ENCODE peak calls at places on chromosomes 2 and 18, in eight cellular contexts. J, H, R, K, Q, C, L and P are unnamed samples.

GRCh38 chr2:144553379-144553778 is 33.5 kb upstream of the ZEB2 start:
- DNase-seq in C (no peak), L (peak; percentile 82), J (no peak), R (no peak), Q (no peak), K (peak; percentile 87), H (peak; percentile 80), P (peak; percentile 77)

GRCh38 chr2:62934501-62934900 is 116.1 kb upstream of the OTX1 start:
- DNase-seq in Q (peak; percentile 16), C (no peak), J (no peak), H (peak; percentile 17), L (peak; percentile 28), R (no peak), K (peak; percentile 19), P (peak; percentile 7)

GRCh38 chr2:170822292-170822884 is 5.7 kb downstream of the GAD1 start:
- DNase-seq in L (no peak), J (no peak), C (no peak), H (no peak), K (no peak), Q (peak; percentile 62), R (no peak), P (no peak)

GRCh38 chr2:226450141-226450540 is 349.5 kb downstream of the IRS1 start:
- DNase-seq in L (peak; percentile 59), H (no peak), K (peak; percentile 35), R (no peak), Q (no peak), C (no peak), J (no peak), P (no peak)

GRCh38 chr2:3282056-3282998 is 95.3 kb downstream of the EIPR1 start:
- DNase-seq in R (peak; percentile 10), K (peak; percentile 13), C (no peak), L (no peak), Q (no peak), J (peak; percentile 31), H (peak; percentile 12), P (peak; percentile 24)

GRCh38 chr2:241364781-241365180 is 8.7 kb downstream of the FARP2 start:
- DNase-seq in C (no peak), R (no peak), J (no peak), H (no peak), L (no peak), Q (no peak), K (no peak), P (no peak)

GRCh38 chr2:35871672-35872071 is 483.9 kb upstream of the CRIM1 start:
- DNase-seq in K (no peak), L (no peak), H (no peak), J (no peak), Q (peak; percentile 41), R (no peak), C (no peak), P (no peak)

GRCh38 chr18:39624934-39625333 is 2059.3 kb upstream of the CELF4 start:
- DNase-seq in R (no peak), H (peak; percentile 36), L (peak; percentile 33), J (no peak), C (no peak), K (peak; percentile 69), Q (peak; percentile 42), P (peak; percentile 51)

DNA sequence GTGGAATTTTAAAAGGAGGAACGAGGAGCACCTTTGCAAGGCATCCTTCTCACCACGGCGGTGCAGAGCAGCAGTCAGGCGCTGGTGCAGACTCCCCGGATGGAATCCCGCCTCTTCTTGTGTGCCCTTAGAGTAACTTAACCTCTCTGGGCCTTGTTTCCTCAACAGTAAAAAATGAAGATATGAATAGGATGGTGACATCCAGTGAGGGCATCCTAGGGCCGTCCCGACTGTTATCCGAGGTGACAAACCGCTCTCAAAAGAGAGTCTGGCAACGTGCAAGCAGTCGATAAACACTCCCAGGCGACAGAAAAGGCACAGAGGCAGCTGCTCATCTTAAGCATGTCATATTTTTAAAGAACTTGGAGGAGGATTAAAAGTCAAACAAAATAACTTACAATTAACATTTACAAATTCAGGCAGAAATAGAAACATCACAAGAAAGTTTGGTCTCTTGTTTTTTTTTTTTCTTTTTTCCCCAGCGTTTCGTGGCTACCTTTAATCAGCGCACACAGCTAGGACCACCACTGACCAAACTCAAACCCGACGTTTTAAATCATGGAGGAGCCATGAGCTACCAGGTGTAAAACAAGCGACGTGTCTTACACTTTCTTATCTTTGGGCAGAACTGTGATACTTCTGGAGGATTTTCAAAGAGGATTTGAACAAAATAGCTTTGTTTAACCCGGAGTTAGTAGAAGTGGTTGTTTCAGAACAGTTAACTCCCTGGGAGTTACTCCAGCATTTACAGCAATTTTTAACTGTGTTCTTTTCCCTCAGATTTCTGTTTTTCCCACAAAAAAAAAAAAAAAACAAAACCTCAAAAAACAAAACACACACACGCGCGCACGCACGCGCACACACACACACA is 2.1 kb downstream of the MBP start:
- DNase-seq in R (no peak), J (no peak), C (no peak), Q (no peak), H (no peak), K (no peak), L (no peak), P (no peak)
- H3K4me3 ChIP-seq in R (peak overlapping the region; percentile 83), J (peak overlapping the region; percentile 89), C (peak overlapping the region; percentile 71), Q (peak overlapping the region; percentile 78), H (peak overlapping the region; percentile 63), K (peak overlapping the region; percentile 65), L (peak overlapping the region; percentile 74), P (peak overlapping the region; percentile 74)

GRCh38 chr2:159153463-159153862 is 133.0 kb downstream of the WDSUB1 start:
- DNase-seq in Q (no peak), L (no peak), K (no peak), C (no peak), J (no peak), R (peak; percentile 49), H (no peak), P (no peak)

GRCh38 chr2:159155791-159156190 is 130.7 kb downstream of the WDSUB1 start:
- DNase-seq in H (no peak), K (no peak), L (no peak), C (no peak), R (no peak), J (no peak), Q (no peak), P (no peak)

GRCh38 chr2:159155315-159155714 is 131.2 kb downstream of the WDSUB1 start:
- DNase-seq in H (no peak), L (no peak), Q (peak; percentile 60), C (no peak), J (no peak), K (no peak), R (peak; percentile 72), P (no peak)

GRCh38 chr2:159156834-159157233 is 129.7 kb downstream of the WDSUB1 start:
- DNase-seq in L (no peak), K (no peak), J (no peak), R (no peak), H (no peak), C (no peak), Q (no peak), P (no peak)

DNA sequence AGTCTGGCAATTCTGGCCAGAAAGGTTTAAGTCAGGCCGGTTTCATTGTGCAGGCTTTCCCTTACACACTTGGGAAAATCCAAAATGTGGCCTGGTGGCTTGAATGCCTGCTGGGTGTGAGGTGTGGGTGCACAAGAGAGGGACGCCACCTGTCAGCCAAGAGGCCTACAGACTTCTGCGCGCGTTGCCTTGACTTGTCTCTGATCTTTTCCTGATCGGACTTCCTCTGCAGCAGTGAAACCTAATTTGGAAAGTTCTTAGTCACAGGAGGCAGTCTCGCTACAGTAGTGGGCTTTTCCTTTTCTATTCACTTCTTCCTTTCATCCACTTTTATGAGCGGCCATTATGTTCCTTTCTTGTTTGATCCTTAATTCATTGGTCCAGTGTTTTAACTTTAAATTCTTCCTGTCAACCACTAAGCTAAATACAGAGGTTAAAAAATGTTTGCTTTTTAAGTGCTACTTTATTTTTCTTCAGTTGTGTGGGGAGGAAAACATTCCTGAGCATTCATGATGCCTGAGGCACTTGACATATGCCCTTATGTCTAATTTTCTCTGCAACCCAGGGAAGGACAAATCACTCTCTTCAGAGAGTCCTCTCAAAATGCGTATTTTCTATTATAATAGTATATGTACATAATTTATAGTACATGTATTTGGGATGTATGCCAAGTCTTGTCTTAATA is 129.0 kb downstream of the WDSUB1 start:
- DNase-seq in C (no peak), H (no peak), R (no peak), L (no peak), J (no peak), Q (no peak), K (no peak), P (peak; percentile 37)
- TF ChIP-seq CTCF in C (no peak), H (no peak), R (no peak), L (no peak), J (no peak), Q (no peak), K (no peak), P (no peak)

GRCh38 chr2:11496311-11496710 is 30.4 kb upstream of the E2F6 start:
- DNase-seq in K (no peak), C (no peak), L (no peak), H (no peak), J (no peak), R (no peak), Q (no peak), P (no peak)
- H3K4me3 ChIP-seq in K (no peak overlapping the region), C (peak overlapping the region; percentile 19), L (no peak overlapping the region), H (no peak overlapping the region), J (no peak overlapping the region), R (no peak overlapping the region), Q (no peak overlapping the region), P (no peak overlapping the region)

DNA sequence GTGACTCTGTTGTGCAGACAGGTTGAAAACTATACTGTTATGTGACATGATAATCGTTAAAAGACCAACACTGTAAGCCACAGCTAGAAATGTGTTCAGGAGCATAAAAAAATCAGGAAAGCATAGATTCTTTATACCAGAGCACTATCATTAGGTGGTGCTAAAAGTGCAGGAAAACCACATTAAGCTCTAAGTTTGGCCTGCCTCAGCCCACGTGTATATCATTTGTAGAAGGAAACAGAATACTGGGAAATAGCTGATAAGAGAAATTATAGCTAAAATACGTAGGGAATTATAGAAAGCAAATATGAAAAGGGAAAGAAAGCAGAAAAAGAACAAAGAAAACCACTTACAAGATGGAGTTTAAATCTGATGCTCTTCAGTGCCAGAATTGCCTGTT is 26.5 kb upstream of the C2orf74 start:
- DNase-seq in K (peak; percentile 79), J (no peak), H (peak; percentile 81), C (no peak), Q (peak; percentile 6), R (no peak), L (peak; percentile 78), P (peak; percentile 61)
- TF ChIP-seq CTCF in K (peak; percentile 54), J (peak; percentile 14), H (peak; percentile 29), C (no peak), Q (peak; percentile 35), R (no peak), L (peak; percentile 52), P (peak; percentile 43)